ENCODE peak calls at places on chromosomes 2 and 18, in seven cellular contexts. A is stomach, C is tibial nerve, F is transverse colon, X is SK-N-SH, H is A549, Y is upper lobe of left lung. Z is an unnamed sample.
A peak's percentile ranks its signal among the peaks of the same experiment; 100 is the strongest.

GRCh38 chr18:9716780-9717563 is 8.9 kb downstream of the RAB31 start:
- DNase-seq in A (no peak), C (no peak), F (no peak), X (no peak), H (no peak), Y (no peak), Z (peak; percentile 8)

GRCh38 chr18:2932247-2933181 is 80.4 kb downstream of the LPIN2 start:
- DNase-seq in A (no peak), C (peak; percentile 92), F (no peak), X (peak; percentile 64), H (peak; percentile 21), Y (no peak), Z (no peak)

GRCh38 chr2:10594481-10594880 is 95.3 kb downstream of the NOL10 start:
- DNase-seq in A (no peak), C (no peak), F (no peak), X (no peak), H (no peak), Y (no peak), Z (no peak)

GRCh38 chr18:50187659-50188058 is 7.3 kb downstream of the MYO5B start:
- DNase-seq in A (no peak), C (no peak), F (no peak), X (no peak), H (no peak), Y (no peak), Z (no peak)

GRCh38 chr2:11169333-11169732 is 14.1 kb downstream of the SLC66A3 start:
- DNase-seq in A (peak; percentile 42), C (no peak), F (no peak), X (no peak), H (no peak), Y (no peak), Z (no peak)

GRCh38 chr2:172674034-172674967 is 61.3 kb upstream of the RAPGEF4 start:
- DNase-seq in A (peak; percentile 60), C (no peak), F (no peak), X (no peak), H (no peak), Y (peak; percentile 91), Z (no peak)

GRCh38 chr2:230152334-230152733 is 67.5 kb downstream of the SP110 start:
- DNase-seq in A (no peak), C (no peak), F (no peak), X (no peak), H (no peak), Y (no peak), Z (no peak)

GRCh38 chr2:151928380-151928779 is 100.2 kb upstream of the ARL5A start:
- DNase-seq in A (no peak), C (no peak), F (no peak), X (no peak), H (peak; percentile 15), Y (no peak), Z (no peak)

GRCh38 chr2:36246320-36246990 is 109.1 kb upstream of the CRIM1 start:
- DNase-seq in A (no peak), C (no peak), F (no peak), X (no peak), H (no peak), Y (no peak), Z (no peak)

GRCh38 chr18:61948196-61948800 is 55.5 kb upstream of the RNF152 start:
- DNase-seq in A (no peak), C (no peak), F (no peak), X (no peak), H (no peak), Y (no peak), Z (no peak)

GRCh38 chr2:204160991-204161390 is 224.4 kb downstream of the ICOS start:
- DNase-seq in A (no peak), C (no peak), F (no peak), X (no peak), H (no peak), Y (no peak), Z (no peak)

GRCh38 chr2:207955456-207955855 is 69.9 kb downstream of the PLEKHM3 start:
- DNase-seq in A (no peak), C (no peak), F (no peak), X (no peak), H (no peak), Y (no peak), Z (no peak)

GRCh38 chr2:96927420-96928171 is 57.7 kb upstream of the SEMA4C start:
- DNase-seq in A (peak; percentile 56), C (no peak), F (peak; percentile 52), X (no peak), H (no peak), Y (peak; percentile 44), Z (peak; percentile 96)

GRCh38 chr2:140063356-140063755 is 1283.2 kb upstream of the NXPH2 start:
- DNase-seq in A (no peak), C (no peak), F (no peak), X (no peak), H (no peak), Y (no peak), Z (no peak)

GRCh38 chr18:52200891-52201663 is 138.9 kb upstream of the DCC start:
- DNase-seq in A (no peak), C (no peak), F (no peak), X (no peak), H (no peak), Y (no peak), Z (no peak)

GRCh38 chr2:79964966-79965365 is 339.6 kb downstream of the LRRTM1 start:
- DNase-seq in A (no peak), C (no peak), F (no peak), X (no peak), H (no peak), Y (no peak), Z (no peak)

GRCh38 chr2:180653481-180653880 is 326.9 kb upstream of the UBE2E3 start:
- DNase-seq in A (no peak), C (no peak), F (no peak), X (no peak), H (no peak), Y (no peak), Z (no peak)

GRCh38 chr2:215427585-215427984 is 8.3 kb downstream of the FN1 start:
- DNase-seq in A (no peak), C (no peak), F (no peak), X (no peak), H (no peak), Y (no peak), Z (no peak)

GRCh38 chr2:75053484-75054112 is 95.2 kb downstream of the POLE4 start:
- DNase-seq in A (no peak), C (no peak), F (peak; percentile 9), X (peak; percentile 58), H (peak; percentile 52), Y (no peak), Z (no peak)

GRCh38 chr2:196651387-196652094 is 12.0 kb downstream of the CCDC150 start:
- DNase-seq in A (no peak), C (no peak), F (no peak), X (no peak), H (no peak), Y (no peak), Z (no peak)

DNA sequence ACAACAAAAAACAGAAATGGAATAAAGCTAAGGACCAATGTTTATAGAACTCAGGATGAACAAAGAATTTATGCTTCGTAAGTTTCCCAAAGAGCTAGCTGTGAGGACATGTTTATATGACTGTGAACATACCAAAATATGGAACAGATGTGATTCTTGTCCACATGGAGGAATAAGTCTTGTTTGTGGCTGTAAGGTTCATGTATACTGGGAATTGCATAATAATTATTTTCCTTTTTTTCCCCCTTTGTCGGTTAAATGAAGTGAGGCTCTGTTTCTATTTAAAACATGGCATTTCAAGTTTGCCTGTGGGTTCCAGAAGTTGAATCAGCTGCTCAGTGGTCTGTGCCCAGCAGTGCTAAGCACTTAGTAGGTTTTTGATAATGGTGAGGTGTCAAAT is 108.1 kb downstream of the FHOD3 start:
- DNase-seq in A (no peak), C (no peak), F (no peak), X (no peak), H (no peak), Y (no peak), Z (no peak)
- H3K4me3 ChIP-seq in A (no peak overlapping the region), C (no peak overlapping the region), F (no peak overlapping the region), X (no peak overlapping the region), H (no peak overlapping the region), Y (no peak overlapping the region), Z (no peak overlapping the region)

DNA sequence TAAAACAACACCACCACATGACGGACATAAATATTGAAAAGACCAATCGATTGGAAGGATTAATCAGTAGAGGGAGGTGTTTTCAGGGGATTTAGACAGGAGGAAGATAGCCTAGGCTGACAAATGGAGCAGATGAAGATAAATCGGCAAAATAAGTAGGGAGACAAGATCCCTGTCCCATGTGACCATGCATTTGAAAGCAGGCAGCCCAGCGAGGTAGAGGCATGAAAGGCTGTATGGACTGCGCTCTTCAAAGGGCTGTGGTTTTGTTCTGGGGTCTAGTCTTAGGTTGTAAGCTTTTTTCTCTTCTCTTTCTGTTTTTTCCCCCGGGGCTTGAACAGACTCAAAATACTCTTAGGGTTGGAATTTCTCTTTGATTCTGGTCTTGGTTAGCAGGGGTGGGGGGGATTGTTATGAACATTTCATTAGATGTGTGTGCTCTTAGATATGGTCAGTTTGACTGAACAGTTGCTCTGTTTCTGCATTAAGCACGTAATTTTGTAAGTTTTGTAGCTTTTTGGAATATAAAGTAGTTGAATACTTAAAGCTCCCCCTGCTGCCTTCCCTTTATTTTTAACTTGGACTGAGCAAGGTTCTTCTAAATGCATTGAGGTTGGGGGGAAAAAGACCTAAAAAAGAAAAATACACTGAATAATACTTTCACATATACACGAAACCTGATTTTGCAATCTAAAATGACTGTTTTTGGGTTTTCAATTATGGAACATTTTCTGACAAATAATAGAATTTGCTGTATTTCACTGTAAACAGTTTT is 32.2 kb downstream of the ZNF532 start:
- DNase-seq in A (no peak), C (no peak), F (no peak), X (no peak), H (no peak), Y (no peak), Z (no peak)
- TF ChIP-seq EP300 in A (no peak), C (no peak), F (no peak), X (no peak), H (no peak), Y (no peak), Z (no peak)

GRCh38 chr2:23918837-23919489 is 8.0 kb downstream of the ATAD2B start:
- DNase-seq in A (no peak), C (no peak), F (no peak), X (no peak), H (no peak), Y (no peak), Z (no peak)
- H3K9me3 ChIP-seq in A (no peaks in the 10 kb centered on the region), C (no peaks in the 10 kb centered on the region), F (no peaks in the 10 kb centered on the region), X (no peaks in the 10 kb centered on the region), H (no peaks in the 10 kb centered on the region), Y (no peaks in the 10 kb centered on the region), Z (no peaks in the 10 kb centered on the region)

GRCh38 chr2:43218221-43218549 is 8.2 kb downstream of the ZFP36L2 start:
- DNase-seq in A (no peak), C (peak; percentile 47), F (no peak), X (no peak), H (no peak), Y (no peak), Z (no peak)
- H3K4me3 ChIP-seq in A (peak overlapping the region; percentile 81), C (no peak overlapping the region), F (no peak overlapping the region), X (no peak overlapping the region), H (no peak overlapping the region), Y (peak overlapping the region; percentile 35), Z (peak overlapping the region; percentile 93)

DNA sequence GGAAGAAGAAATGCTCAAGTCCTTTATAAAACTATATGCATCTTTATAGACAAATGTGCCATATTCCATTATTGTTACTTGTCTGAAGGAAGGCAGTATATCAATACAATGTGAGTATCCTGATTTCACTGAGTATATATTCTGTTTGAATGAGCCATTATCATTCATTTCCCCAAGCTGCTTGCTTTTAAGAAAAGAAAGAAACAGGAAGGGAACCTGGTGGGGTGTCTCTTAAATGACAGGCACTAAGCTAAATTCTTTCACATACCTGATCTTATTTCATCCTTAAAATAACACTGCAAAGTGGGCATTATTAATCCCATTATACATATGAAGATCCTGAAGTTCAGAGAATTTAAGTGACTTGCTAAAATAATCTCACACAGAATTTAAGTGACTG is 307.9 kb downstream of the SLC8A1 start:
- DNase-seq in A (no peak), C (no peak), F (no peak), X (no peak), H (no peak), Y (no peak), Z (no peak)
- TF ChIP-seq EP300 in A (no peak), C (no peak), F (no peak), X (no peak), H (no peak), Y (no peak), Z (no peak)

Z was measured in sigmoid colon.